ENCODE peak calls at places on chromosomes 13 and 19, in six cellular contexts. O is heart left ventricle; B is left lung; X is left ventricle myocardium inferior; Q is AG04449; W is CD8-positive, alpha-beta T cell. Y is an unnamed sample.

GRCh38 chr13:104757712-104758111 is 1691.5 kb upstream of the SLC10A2 start:
- DNase-seq in B (no peak), O (no peak), W (no peak), Q (no peak), X (no peak), Y (no peak)

GRCh38 chr13:75618308-75618707 is 17.8 kb upstream of the LMO7 start:
- DNase-seq in B (no peak), X (no peak), W (no peak), O (no peak), Q (no peak), Y (no peak)

GRCh38 chr19:42325896-42326771 is 699 bp downstream of the MEGF8 start:
- DNase-seq in Q (no peak), B (no peak), X (peak; percentile 38), W (no peak), O (no peak), Y (no peak)

GRCh38 chr19:23565256-23565655 is 121.8 kb downstream of the ZNF675 start:
- DNase-seq in Q (no peak), W (no peak), O (no peak), B (no peak), X (no peak), Y (no peak)

GRCh38 chr13:33032037-33032625 is 15.9 kb downstream of the KL start:
- DNase-seq in W (no peak), B (no peak), O (peak; percentile 39), X (peak; percentile 29), Q (no peak), Y (no peak)

GRCh38 chr19:41218615-41219507 is at the start of gene AXL:
- DNase-seq in B (peak; percentile 75), W (no peak), O (peak; percentile 83), Q (peak; percentile 63), X (peak; percentile 81), Y (peak; percentile 79)

GRCh38 chr13:24672141-24673132 is 7.8 kb upstream of the ATP12A start:
- DNase-seq in Q (no peak), B (no peak), W (no peak), X (no peak), O (no peak), Y (no peak)

GRCh38 chr13:48576448-48576993 is 43.6 kb upstream of the RCBTB2 start:
- DNase-seq in B (no peak), W (no peak), X (no peak), Q (no peak), O (no peak), Y (no peak)

GRCh38 chr13:53010374-53011105 is 18.1 kb upstream of the OLFM4 start:
- DNase-seq in B (no peak), X (no peak), W (no peak), O (no peak), Q (no peak), Y (no peak)

GRCh38 chr19:18849838-18850400 is 18.2 kb downstream of the UPF1 start:
- DNase-seq in X (no peak), B (no peak), W (no peak), O (no peak), Q (no peak), Y (no peak)

GRCh38 chr19:18850560-18851375 is 19.0 kb downstream of the UPF1 start:
- DNase-seq in W (no peak), Q (no peak), X (no peak), O (no peak), B (no peak), Y (no peak)

GRCh38 chr19:18853755-18854427 is 22.1 kb downstream of the UPF1 start:
- DNase-seq in Q (no peak), B (no peak), W (no peak), X (no peak), O (no peak), Y (no peak)

GRCh38 chr19:18852634-18853033 is 20.9 kb downstream of the UPF1 start:
- DNase-seq in X (no peak), O (no peak), W (no peak), Q (no peak), B (no peak), Y (no peak)

GRCh38 chr19:18851673-18852325 is 20.0 kb downstream of the UPF1 start:
- DNase-seq in O (no peak), W (no peak), B (no peak), Q (no peak), X (no peak), Y (no peak)
- TF ChIP-seq CTCF in O (no peak), W (no peak), B (no peak), Q (no peak), X (no peak), Y (no peak)

GRCh38 chr13:100842136-100842535 is 167.5 kb upstream of the TMTC4 start:
- DNase-seq in B (no peak), X (no peak), Q (no peak), O (no peak), W (no peak), Y (no peak)
- TF ChIP-seq CTCF in B (no peak), X (no peak), Q (no peak), O (no peak), W (no peak), Y (no peak)

GRCh38 chr13:44978328-44978727 is 10.9 kb downstream of the NUFIP1 start:
- DNase-seq in Q (no peak), W (no peak), O (no peak), X (no peak), B (no peak), Y (no peak)
- TF ChIP-seq CTCF in Q (no peak), W (no peak), O (peak; percentile 8), X (no peak), B (no peak), Y (peak; percentile 64)

GRCh38 chr13:40430234-40430633 is 236.2 kb downstream of the FOXO1 start:
- DNase-seq in X (no peak), B (no peak), O (no peak), Q (no peak), W (no peak), Y (no peak)

GRCh38 chr13:40433577-40433976 is 232.9 kb downstream of the FOXO1 start:
- DNase-seq in Q (no peak), O (no peak), X (no peak), B (no peak), W (peak; percentile 70), Y (no peak)

GRCh38 chr13:40428354-40428753 is 238.1 kb downstream of the FOXO1 start:
- DNase-seq in W (no peak), O (no peak), B (no peak), Q (no peak), X (no peak), Y (no peak)

GRCh38 chr13:40434516-40435397 is 231.7 kb downstream of the FOXO1 start:
- DNase-seq in O (no peak), Q (no peak), X (no peak), W (no peak), B (no peak), Y (no peak)

DNA sequence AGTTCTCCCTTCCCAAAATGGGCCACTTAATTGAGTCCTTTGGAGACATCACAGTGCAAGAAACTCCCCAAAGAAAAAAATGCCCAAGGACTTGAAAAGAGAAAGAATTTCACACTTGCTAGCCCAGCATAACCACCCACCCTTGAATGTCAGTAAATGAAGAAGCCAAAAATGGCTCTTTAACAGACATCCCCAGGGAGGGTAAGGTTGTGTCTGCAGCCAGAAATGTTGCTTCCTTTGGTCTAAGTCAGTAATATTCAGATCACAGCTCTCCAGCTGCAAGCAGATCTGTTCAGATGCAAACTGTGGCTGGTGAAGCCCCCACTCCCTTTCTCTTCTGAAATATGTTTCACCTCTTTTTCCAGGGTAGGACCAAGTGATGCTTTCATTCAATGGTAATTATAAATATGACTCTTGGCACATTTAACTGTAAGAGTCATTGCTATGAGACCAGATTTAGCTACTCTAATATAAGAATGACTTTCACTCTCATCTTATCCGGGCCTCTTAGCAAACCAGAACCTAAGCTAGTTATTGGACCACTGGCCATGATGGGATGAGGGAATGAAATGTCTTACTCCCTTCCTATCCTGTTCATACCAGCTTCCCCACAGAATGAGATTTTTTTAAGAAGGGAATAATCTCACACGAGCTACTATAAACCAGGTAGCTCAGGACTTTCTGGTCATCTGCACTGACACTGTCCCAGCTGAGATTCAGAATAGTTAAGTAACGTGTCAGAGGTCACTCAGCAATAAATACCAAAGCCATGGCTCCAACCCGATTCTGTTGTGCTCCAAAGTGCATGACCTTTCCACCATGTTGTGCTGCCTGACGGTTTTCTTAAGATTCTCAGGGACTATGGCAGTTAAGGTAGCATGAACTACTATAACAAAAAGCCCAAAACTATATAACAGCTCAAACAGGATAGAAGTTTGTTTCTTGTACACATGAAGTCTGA is 234.1 kb downstream of the FOXO1 start:
- DNase-seq in W (no peak), O (no peak), X (no peak), Q (no peak), B (no peak), Y (no peak)
- TF ChIP-seq CTCF in W (no peak), O (no peak), X (no peak), Q (no peak), B (no peak), Y (no peak)

GRCh38 chr13:44474122-44474910 is 100.7 kb downstream of the SERP2 start:
- DNase-seq in B (no peak), O (no peak), Q (no peak), X (no peak), W (no peak), Y (no peak)
- TF ChIP-seq CTCF in B (no peak), O (no peak), Q (no peak), X (peak; percentile 14), W (no peak), Y (no peak)

GRCh38 chr13:30256713-30257432 is 50.5 kb downstream of the KATNAL1 start:
- DNase-seq in O (no peak), W (no peak), Q (no peak), B (no peak), X (no peak), Y (no peak)
- TF ChIP-seq CTCF in O (no peak), W (no peak), Q (no peak), B (no peak), X (no peak), Y (no peak)

DNA sequence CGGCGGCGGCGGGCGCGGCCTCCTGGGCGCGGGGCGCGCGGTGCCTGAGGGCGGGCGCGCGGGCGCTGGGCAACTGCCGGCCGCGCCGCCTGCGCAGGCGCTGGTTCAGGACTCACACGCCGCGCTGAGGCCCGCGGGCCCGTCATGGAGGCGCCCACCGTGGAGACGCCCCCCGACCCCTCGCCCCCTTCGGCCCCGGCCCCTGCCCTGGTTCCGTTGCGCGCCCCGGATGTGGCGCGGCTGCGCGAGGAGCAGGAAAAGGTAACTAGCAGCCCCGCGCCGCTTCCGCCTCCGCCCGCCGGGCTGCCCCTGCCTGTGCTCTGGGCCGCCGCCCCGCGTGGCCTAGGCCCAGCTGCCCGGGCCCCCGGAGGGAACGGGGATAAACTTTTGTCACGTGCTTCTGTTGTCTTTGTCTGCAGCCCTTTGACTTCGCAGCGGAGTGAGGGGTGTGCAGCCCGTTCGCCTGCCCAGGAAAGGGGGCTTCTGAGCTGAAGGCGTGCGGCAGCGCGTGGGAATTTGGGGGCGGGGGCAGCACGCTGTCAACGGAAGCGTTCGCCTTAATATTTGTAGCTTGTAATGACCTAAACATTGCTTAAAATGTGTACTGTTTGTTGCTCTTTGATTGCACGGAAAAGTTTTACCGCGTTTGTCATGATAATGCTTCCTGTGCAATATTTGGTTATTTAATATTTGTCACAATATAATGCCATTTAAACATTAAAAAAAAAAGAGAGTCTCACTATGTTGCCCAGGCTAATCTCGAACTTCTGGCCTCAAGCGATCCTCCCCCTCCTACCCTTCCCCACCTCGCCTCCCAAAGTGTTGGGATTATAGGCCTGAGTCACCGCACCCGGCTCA is 594 bp downstream of the URI1 start:
- DNase-seq in B (peak; percentile 93), O (peak; percentile 68), Q (no peak), W (peak; percentile 84), X (peak; percentile 65), Y (no peak)
- TF ChIP-seq CTCF in B (no peak), O (no peak), Q (no peak), W (no peak), X (peak; percentile 12), Y (no peak)